ENCODE peak calls at places on chromosomes 1 and 21, in six cellular contexts. I is effector memory CD8-positive, alpha-beta T cell; S is HTR-8/SVneo; X is anterior cingulate cortex; B is fibroblast of lung; L is right atrium auricular region. E is an unnamed sample.

GRCh38 chr1:81010156-81010555 is 790.6 kb upstream of the ADGRL2 start:
- DNase-seq in L (no peak), X (no peak), B (no peak), I (no peak), S (no peak), E (no peak)

GRCh38 chr1:98048234-98048633 is 127.4 kb upstream of the DPYD start:
- DNase-seq in X (peak; percentile 35), B (peak; percentile 91), L (peak; percentile 72), S (peak; percentile 54), I (peak; percentile 63), E (peak; percentile 92)

GRCh38 chr1:7293702-7294630 is 477.1 kb upstream of the VAMP3 start:
- DNase-seq in L (no peak), X (no peak), I (no peak), B (no peak), S (no peak), E (peak; percentile 51)

GRCh38 chr1:117106478-117106877 is 15.1 kb downstream of the TRIM45 start:
- DNase-seq in X (no peak), B (no peak), S (no peak), L (no peak), I (no peak), E (no peak)

GRCh38 chr1:96927125-96927524 is 205.5 kb downstream of the PTBP2 start:
- DNase-seq in X (no peak), L (no peak), I (no peak), S (no peak), B (peak; percentile 75), E (peak; percentile 20)

GRCh38 chr1:223248787-223249175 is 105.7 kb upstream of the TLR5 start:
- DNase-seq in I (peak; percentile 49), B (no peak), L (no peak), X (no peak), S (no peak), E (no peak)

GRCh38 chr1:204705493-204705811 is 19.9 kb upstream of the LRRN2 start:
- DNase-seq in I (no peak), L (no peak), X (no peak), B (no peak), S (no peak), E (no peak)

GRCh38 chr1:228379165-228379460 is 27.5 kb downstream of the TRIM11 start:
- DNase-seq in X (no peak), I (no peak), S (no peak), B (no peak), L (no peak), E (peak; percentile 9)

GRCh38 chr1:180536796-180537372 is 21.9 kb upstream of the OVAAL start:
- DNase-seq in L (no peak), I (no peak), X (no peak), B (no peak), S (no peak), E (no peak)

GRCh38 chr1:37692834-37693175 is 489 bp downstream of the CDCA8 start:
- DNase-seq in I (no peak), X (no peak), L (no peak), S (no peak), B (no peak), E (no peak)

GRCh38 chr21:42002421-42002958 is 7.7 kb downstream of the ZBTB21 start:
- DNase-seq in I (no peak), X (peak; percentile 21), L (no peak), S (peak; percentile 53), B (peak; percentile 72), E (peak; percentile 19)

GRCh38 chr1:160007577-160008200 is 24.1 kb downstream of the PIGM start:
- DNase-seq in X (no peak), I (peak; percentile 7), S (no peak), B (peak; percentile 43), L (no peak), E (peak; percentile 53)

GRCh38 chr1:219427989-219428388 is 184.9 kb downstream of the ZC3H11B start:
- DNase-seq in S (no peak), I (no peak), L (no peak), X (no peak), B (peak; percentile 24), E (no peak)

GRCh38 chr1:159900086-159900680 is at the start of gene CFAP45:
- DNase-seq in L (peak; percentile 90), X (no peak), B (peak; percentile 77), S (no peak), I (no peak), E (no peak)

GRCh38 chr1:110857964-110858948 is 14.7 kb upstream of the CD53 start:
- DNase-seq in I (no peak), S (no peak), L (no peak), B (no peak), X (no peak), E (no peak)

GRCh38 chr1:185960377-185961151 is 226.4 kb downstream of the HMCN1 start:
- DNase-seq in L (peak; percentile 76), I (no peak), X (no peak), S (no peak), B (peak; percentile 35), E (no peak)

GRCh38 chr1:202131956-202132821 is 9.5 kb downstream of the GPR37L1 start:
- DNase-seq in X (peak; percentile 58), B (no peak), S (no peak), I (no peak), L (peak; percentile 78), E (no peak)

GRCh38 chr1:11714831-11715574 is 20.9 kb upstream of the AGTRAP start:
- DNase-seq in S (no peak), X (peak; percentile 44), I (no peak), L (no peak), B (no peak), E (no peak)

GRCh38 chr1:216849141-216849540 is 125.9 kb upstream of the ESRRG start:
- DNase-seq in X (no peak), B (no peak), I (no peak), L (no peak), S (no peak), E (no peak)

GRCh38 chr21:32962286-32962685 is 63.4 kb upstream of the OLIG2 start:
- DNase-seq in L (no peak), B (no peak), I (no peak), S (no peak), X (no peak), E (no peak)

GRCh38 chr1:229388876-229389580 is 44.9 kb downstream of the ACTA1 start:
- DNase-seq in I (no peak), B (peak; percentile 63), X (no peak), S (no peak), L (no peak), E (no peak)

GRCh38 chr1:40351124-40351523 is 22.4 kb upstream of the SMAP2 start:
- DNase-seq in L (peak; percentile 9), S (no peak), B (no peak), X (no peak), I (no peak), E (no peak)

GRCh38 chr1:26169201-26169600 is 438 bp upstream of the C1orf232 start:
- DNase-seq in B (no peak), X (no peak), L (no peak), S (no peak), I (no peak), E (no peak)

GRCh38 chr1:10659218-10659617 is 137.2 kb downstream of the CASZ1 start:
- DNase-seq in S (no peak), X (no peak), B (no peak), L (no peak), I (no peak), E (no peak)

GRCh38 chr1:52055066-52055853 is at the start of gene TXNDC12:
- DNase-seq in I (peak; percentile 30), B (peak; percentile 94), S (peak; percentile 85), X (peak; percentile 68), L (peak; percentile 88), E (peak; percentile 87)